ENCODE peak calls at places on chromosomes 12 and 14, in nine cellular contexts. J, D, R, M, E, I, O, L and U are unnamed samples.

GRCh38 chr12:123237646-123238329 is 4.6 kb downstream of the MTRFR start:
- DNase-seq in J (peak), D (peak), R (peak), M (peak), E (peak), I (peak), O (peak), L (peak), U (peak)

GRCh38 chr12:15858348-15858747 is 23.8 kb upstream of the STRAP start:
- DNase-seq in J (no peak), D (no peak), R (no peak), M (no peak), E (no peak), I (no peak), O (no peak), L (no peak), U (no peak)

GRCh38 chr14:76919811-76920571 is 93.8 kb downstream of the LRRC74A start:
- DNase-seq in J (no peak), D (peak), R (peak), M (no peak), E (no peak), I (peak), O (no peak), L (peak), U (peak)

GRCh38 chr12:118548887-118549286 is 172.5 kb downstream of the SUDS3 start:
- DNase-seq in J (no peak), D (no peak), R (no peak), M (no peak), E (no peak), I (no peak), O (no peak), L (no peak), U (no peak)

GRCh38 chr12:102833687-102834435 is 83.2 kb downstream of the PAH start:
- DNase-seq in J (no peak), D (peak), R (peak), M (no peak), E (no peak), I (no peak), O (no peak), L (no peak), U (no peak)

GRCh38 chr12:113802966-113803828 is 162.9 kb downstream of the RBM19 start:
- DNase-seq in J (no peak), D (no peak), R (no peak), M (no peak), E (no peak), I (no peak), O (no peak), L (no peak), U (no peak)

GRCh38 chr12:126182619-126183236 is 1117.5 kb downstream of the AACS start:
- DNase-seq in J (no peak), D (no peak), R (no peak), M (no peak), E (no peak), I (no peak), O (peak), L (no peak), U (no peak)

GRCh38 chr14:74946659-74947281 is 8.6 kb downstream of the PGF start:
- DNase-seq in J (no peak), D (peak), R (no peak), M (no peak), E (peak), I (no peak), O (no peak), L (no peak), U (no peak)

GRCh38 chr12:131940121-131940520 is 9.6 kb upstream of the EP400 start:
- DNase-seq in J (no peak), D (no peak), R (no peak), M (peak), E (no peak), I (no peak), O (no peak), L (no peak), U (no peak)

GRCh38 chr14:31207287-31207745 is 277 bp downstream of the HECTD1 start:
- DNase-seq in J (no peak), D (no peak), R (no peak), M (no peak), E (no peak), I (no peak), O (peak), L (peak), U (no peak)

GRCh38 chr12:90062799-90063198 is 354.2 kb upstream of the ATP2B1 start:
- DNase-seq in J (no peak), D (no peak), R (no peak), M (no peak), E (no peak), I (no peak), O (no peak), L (no peak), U (no peak)

GRCh38 chr12:110739488-110739887 is 3.2 kb downstream of the PPP1CC start:
- DNase-seq in J (no peak), D (no peak), R (no peak), M (peak), E (no peak), I (no peak), O (no peak), L (no peak), U (no peak)

GRCh38 chr14:104101651-104102281 is 16.3 kb downstream of the ASPG start:
- DNase-seq in J (no peak), D (no peak), R (peak), M (no peak), E (no peak), I (no peak), O (no peak), L (no peak), U (no peak)

GRCh38 chr14:71408362-71409035 is 501.2 kb downstream of the PCNX1 start:
- DNase-seq in J (no peak), D (no peak), R (no peak), M (no peak), E (no peak), I (peak), O (no peak), L (no peak), U (no peak)

GRCh38 chr14:71399057-71399487 is 491.8 kb downstream of the PCNX1 start:
- DNase-seq in J (no peak), D (no peak), R (no peak), M (no peak), E (no peak), I (peak), O (no peak), L (no peak), U (no peak)

GRCh38 chr14:71400821-71401447 is 493.7 kb downstream of the PCNX1 start:
- DNase-seq in J (no peak), D (no peak), R (no peak), M (no peak), E (no peak), I (peak), O (no peak), L (no peak), U (no peak)

GRCh38 chr14:71405676-71406075 is 498.4 kb downstream of the PCNX1 start:
- DNase-seq in J (no peak), D (no peak), R (no peak), M (no peak), E (no peak), I (no peak), O (no peak), L (no peak), U (no peak)

GRCh38 chr14:71403673-71404072 is 496.4 kb downstream of the PCNX1 start:
- DNase-seq in J (no peak), D (peak), R (no peak), M (peak), E (no peak), I (peak), O (no peak), L (no peak), U (no peak)
- TF ChIP-seq CTCF in J (peak), D (no peak), R (peak), M (peak), E (peak), I (no peak), O (no peak), L (no peak), U (no peak)

DNA sequence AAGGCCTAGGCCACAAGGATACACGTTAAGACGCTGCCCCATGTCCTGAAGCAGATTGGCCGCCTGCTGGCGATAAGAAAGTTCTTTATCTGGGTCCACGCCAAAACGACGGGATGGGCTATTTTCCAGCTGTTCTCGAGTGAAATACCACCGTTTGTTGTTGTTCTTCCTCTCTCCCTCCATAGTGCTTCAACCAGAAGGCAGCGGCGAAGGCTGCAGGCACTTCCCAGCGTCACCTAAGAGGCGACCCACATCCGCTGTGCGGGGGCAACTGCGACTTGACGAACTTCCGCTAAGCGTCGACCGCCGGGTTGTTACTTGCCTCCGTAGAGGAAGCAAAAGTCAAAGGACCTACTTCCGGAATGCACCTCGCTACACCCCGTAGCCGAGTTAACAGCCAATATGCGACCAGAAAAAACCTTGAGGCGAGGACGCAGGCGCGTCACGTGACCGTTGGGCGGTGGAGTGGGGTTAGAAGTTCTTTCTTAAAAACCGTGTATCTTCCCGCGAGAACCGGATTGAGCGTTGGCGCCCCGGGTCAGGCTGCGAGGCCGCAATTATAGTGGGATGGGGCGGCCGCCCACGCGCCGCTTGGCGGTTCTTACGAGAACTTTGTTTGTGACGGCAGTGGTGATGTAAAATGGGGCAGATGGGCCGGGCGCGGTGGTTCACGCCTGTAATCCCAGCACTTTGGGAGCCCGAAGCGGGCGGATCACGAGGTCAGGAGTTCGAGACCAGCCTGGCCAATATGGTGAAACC is at the start of gene CCNT1:
- DNase-seq in J (peak), D (peak), R (peak), M (peak), E (peak), I (peak), O (peak), L (peak), U (peak)
- TF ChIP-seq POLR2A in J (peak), D (peak), R (peak), M (peak), E (peak), I (peak), O (peak), L (peak), U (peak)

GRCh38 chr14:73764406-73764805 is 50.2 kb upstream of the PNMA1 start:
- DNase-seq in J (no peak), D (no peak), R (no peak), M (no peak), E (no peak), I (no peak), O (no peak), L (no peak), U (no peak)

GRCh38 chr14:73763396-73763795 is 49.2 kb upstream of the PNMA1 start:
- DNase-seq in J (peak), D (no peak), R (no peak), M (no peak), E (no peak), I (no peak), O (no peak), L (no peak), U (peak)

GRCh38 chr14:73760598-73761586 is 46.7 kb upstream of the PNMA1 start:
- DNase-seq in J (no peak), D (no peak), R (no peak), M (no peak), E (no peak), I (no peak), O (no peak), L (no peak), U (no peak)

GRCh38 chr14:73761621-73762355 is 47.6 kb upstream of the PNMA1 start:
- DNase-seq in J (no peak), D (no peak), R (no peak), M (no peak), E (no peak), I (no peak), O (no peak), L (no peak), U (no peak)

GRCh38 chr14:73762375-73762822 is 48.2 kb upstream of the PNMA1 start:
- DNase-seq in J (no peak), D (peak), R (no peak), M (peak), E (no peak), I (no peak), O (no peak), L (no peak), U (no peak)
- H3K27ac ChIP-seq in J (peak), D (peak), R (peak), M (peak), E (peak), I (no peak), O (peak), L (peak), U (peak)

DNA sequence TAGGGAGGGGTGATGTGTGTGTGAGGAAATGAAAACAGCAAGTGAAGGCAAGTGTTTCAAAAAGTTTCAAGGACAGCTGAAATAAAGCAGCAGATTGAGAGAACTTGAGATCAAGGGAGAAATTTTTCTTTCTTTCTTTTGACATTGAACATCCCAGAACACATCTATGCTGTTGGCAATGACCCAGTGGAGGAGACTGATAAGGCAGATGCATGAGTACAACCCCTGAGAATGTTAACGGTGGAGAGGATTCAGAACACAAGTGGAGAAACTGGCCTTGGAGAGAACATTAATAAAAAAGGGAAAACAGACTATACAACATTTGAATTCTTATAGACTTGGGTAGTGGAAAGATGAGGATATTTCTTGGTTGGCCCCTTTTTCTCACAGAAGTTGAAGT is 2.9 kb downstream of the LLPH start:
- DNase-seq in J (no peak), D (no peak), R (no peak), M (no peak), E (no peak), I (peak), O (no peak), L (no peak), U (no peak)
- TF ChIP-seq CTCF in J (no peak), D (no peak), R (no peak), M (no peak), E (no peak), I (no peak), O (no peak), L (no peak), U (no peak)

DNA sequence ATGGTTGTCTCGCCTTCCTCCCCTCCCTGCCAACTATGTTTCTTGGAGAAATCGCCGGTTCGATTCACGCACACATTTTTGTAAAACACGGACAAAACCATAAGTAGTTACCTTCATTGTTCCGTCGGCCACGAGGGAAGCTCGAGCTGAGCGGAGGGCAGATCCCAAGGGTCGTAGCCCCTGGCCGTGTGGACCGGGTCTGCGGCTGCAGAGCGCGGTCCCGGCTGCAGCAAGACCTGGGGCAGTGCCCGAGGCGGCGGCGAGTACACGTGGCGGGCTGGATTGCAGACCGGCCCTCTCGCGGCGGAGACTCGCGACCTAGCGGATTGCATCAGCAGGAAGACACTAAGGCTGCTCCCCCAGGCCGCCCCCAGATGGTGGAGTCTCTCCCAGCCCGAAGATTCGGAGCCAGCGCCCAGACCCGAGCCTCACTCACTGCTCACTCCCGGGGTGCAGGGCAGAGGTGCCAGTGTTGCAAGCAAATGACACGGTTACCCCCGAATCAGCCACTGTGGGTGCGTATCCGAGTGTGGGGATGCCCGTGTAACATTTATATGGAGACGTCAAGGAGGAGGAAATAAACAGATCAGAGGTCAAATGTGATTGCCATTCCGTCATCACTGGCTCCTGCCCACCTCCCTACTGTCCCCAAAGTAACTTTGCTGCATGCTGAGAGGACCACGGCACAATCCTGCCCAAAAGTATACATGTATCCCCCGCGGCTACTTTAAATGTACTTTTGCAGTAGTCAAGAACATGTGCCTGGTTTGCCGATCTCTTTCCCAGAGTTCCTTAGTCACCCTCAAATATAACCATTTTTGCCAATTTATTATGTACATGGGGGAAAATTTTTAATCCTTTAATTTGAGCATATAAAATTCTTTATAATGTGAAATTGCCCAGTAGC is at the start of gene BCAT1:
- DNase-seq in J (peak), D (peak), R (peak), M (peak), E (peak), I (peak), O (peak), L (peak), U (peak)
- TF ChIP-seq POLR2A in J (no peak), D (no peak), R (no peak), M (no peak), E (peak), I (peak), O (no peak), L (no peak), U (peak)

GRCh38 chr12:93824514-93825500 is 147.6 kb downstream of the CRADD start:
- DNase-seq in J (no peak), D (no peak), R (no peak), M (no peak), E (no peak), I (peak), O (no peak), L (no peak), U (no peak)
- H3K27ac ChIP-seq in J (peak), D (no peak), R (no peak), M (no peak), E (no peak), I (no peak), O (no peak), L (peak), U (no peak)

GRCh38 chr14:55136868-55137785 is 8.1 kb downstream of the LGALS3 start:
- DNase-seq in J (no peak), D (no peak), R (no peak), M (no peak), E (no peak), I (peak), O (peak), L (peak), U (peak)
- TF ChIP-seq CTCF in J (no peak), D (no peak), R (no peak), M (no peak), E (no peak), I (peak), O (no peak), L (no peak), U (no peak)

DNA sequence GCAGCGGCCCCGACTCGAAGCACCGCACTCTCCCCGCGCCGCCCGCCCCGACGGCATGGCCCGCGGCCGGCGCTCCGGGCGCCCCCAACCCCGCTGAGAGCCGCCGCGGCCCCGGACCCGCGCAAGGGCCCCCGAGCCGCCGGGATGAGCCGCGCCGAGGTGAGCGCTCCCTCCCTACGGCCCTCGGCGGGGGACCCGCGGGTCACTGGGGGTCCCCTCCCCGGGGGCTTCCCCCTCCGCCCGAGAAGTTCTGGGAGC is 847 bp upstream of the SAMD4A start:
- DNase-seq in J (no peak), D (no peak), R (no peak), M (no peak), E (no peak), I (no peak), O (no peak), L (no peak), U (no peak)
- TF ChIP-seq POLR2A in J (no peak), D (no peak), R (no peak), M (no peak), E (no peak), I (peak), O (no peak), L (no peak), U (no peak)

DNA sequence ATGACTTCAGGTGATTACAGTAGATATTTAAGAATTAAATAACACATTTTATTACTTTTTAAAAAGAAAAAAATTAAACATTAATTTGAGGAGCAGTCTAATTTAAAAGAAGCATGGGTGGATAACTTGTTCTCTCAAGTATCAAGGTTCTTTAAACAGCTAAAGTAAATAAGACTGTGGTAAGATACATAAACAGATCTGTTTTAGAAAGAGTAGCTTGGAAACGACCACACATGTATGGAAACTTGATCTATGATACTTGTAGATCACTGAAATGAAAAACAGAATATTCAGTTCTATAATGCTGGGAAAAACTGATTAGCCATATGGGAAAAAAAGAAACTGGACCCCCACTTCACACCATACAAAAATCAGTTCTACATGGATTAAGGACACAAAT is 36.0 kb downstream of the TC2N start:
- DNase-seq in J (no peak), D (no peak), R (no peak), M (no peak), E (no peak), I (no peak), O (no peak), L (no peak), U (no peak)
- H3K27ac ChIP-seq in J (peak), D (no peak), R (no peak), M (no peak), E (no peak), I (no peak), O (no peak), L (no peak), U (peak)

DNA sequence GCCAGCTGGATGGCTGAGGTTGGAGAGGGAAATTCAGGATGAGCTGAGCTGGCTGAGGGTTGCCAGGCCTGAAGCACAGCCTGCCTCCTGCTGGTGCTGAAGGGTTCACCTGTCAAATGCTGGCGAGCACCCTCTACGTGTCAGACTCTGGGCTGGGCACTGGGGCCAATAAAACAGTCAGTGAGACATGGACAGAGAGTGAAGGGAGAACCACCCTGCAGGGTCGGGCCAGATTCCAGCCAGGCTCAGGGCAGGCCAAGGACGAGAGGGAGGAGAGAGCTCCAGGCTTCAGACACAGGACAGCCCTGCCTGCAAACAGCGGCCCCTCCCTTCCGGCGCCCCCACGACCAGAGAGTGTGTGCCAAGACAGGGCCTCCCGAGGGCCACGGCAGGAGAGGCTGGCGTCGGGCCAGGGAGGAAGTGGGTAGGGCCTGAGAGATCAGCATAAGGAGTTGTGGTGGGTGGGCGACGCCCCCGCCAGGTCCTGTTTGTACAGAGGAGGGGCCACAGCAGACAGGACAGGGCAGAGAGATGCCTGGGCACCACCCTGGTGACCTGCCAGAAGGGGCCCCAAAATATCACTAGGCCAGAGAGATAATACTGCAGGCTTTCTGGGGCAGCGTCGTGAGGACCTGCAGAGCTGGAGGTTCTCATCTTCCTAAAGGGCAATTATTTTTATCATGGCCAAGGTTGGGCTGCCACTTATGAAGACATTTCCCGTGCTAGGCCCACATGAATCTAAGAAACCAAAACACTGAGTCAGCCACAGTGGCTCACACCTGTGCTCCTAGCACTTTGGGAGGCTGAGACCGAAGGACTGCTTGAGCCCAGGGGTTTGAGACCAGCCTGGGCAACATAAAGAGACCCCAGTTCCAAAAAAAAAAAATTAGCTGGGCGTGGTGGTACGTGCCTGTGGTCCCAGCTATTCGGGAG is 73.1 kb upstream of the GPR68 start:
- DNase-seq in J (peak), D (no peak), R (peak), M (peak), E (peak), I (no peak), O (peak), L (peak), U (peak)
- TF ChIP-seq CTCF in J (peak), D (no peak), R (no peak), M (peak), E (no peak), I (no peak), O (no peak), L (no peak), U (no peak)